ENCODE peak calls at places on chromosomes 16 and 17, in five cellular contexts. Y is T follicular helper cell; K is stimulated activated CD4-positive, alpha-beta T cell treated with anti-CD3 and anti-CD28 coated beads, Interleukin-1b, Interleukin-23, amount 100 ng/mL, for 1 hour; B is activated effector memory CD4-positive, alpha-beta T cell treated with anti-CD3 and anti-CD28 coated beads, Interleukin-2, amount 50 U/mL, for 16 hours; H is activated CD8-positive, alpha-beta memory T cell treated with anti-CD3 and anti-CD28 coated beads for 1 hour. L is an unnamed sample.
A peak's percentile ranks its signal among the peaks of the same experiment; 100 is the strongest.

GRCh38 chr16:84350611-84351400 is 17.5 kb upstream of the ATP2C2 start:
- DNase-seq in Y (no peak), K (no peak), B (no peak), H (no peak), L (no peak)

GRCh38 chr16:81623365-81624102 is 155.6 kb upstream of the PLCG2 start:
- DNase-seq in Y (peak; percentile 33), K (peak; percentile 38), B (peak; percentile 80), H (peak; percentile 39), L (peak; percentile 75)

GRCh38 chr16:19698480-19699465 is 19.3 kb downstream of the KNOP1 start:
- DNase-seq in Y (no peak), K (no peak), B (no peak), H (no peak), L (no peak)

GRCh38 chr16:79261461-79261860 is 339.1 kb downstream of the MAF start:
- DNase-seq in Y (peak; percentile 20), K (no peak), B (peak; percentile 82), H (no peak), L (peak; percentile 74)

GRCh38 chr16:72766506-72766905 is 281.4 kb downstream of the ZFHX3 start:
- DNase-seq in Y (no peak), K (no peak), B (no peak), H (no peak), L (no peak)

GRCh38 chr16:28925386-28926228 is 569 bp upstream of the RABEP2 start:
- DNase-seq in Y (peak; percentile 70), K (peak; percentile 64), B (peak; percentile 91), H (peak; percentile 54), L (peak; percentile 83)

GRCh38 chr16:56424791-56425438 is 430 bp downstream of the AMFR start:
- DNase-seq in Y (peak; percentile 15), K (peak; percentile 21), B (peak; percentile 81), H (peak; percentile 8), L (peak; percentile 56)

GRCh38 chr17:30433514-30433913 is 43.7 kb upstream of the GOSR1 start:
- DNase-seq in Y (no peak), K (no peak), B (no peak), H (no peak), L (no peak)

GRCh38 chr16:69820926-69821541 is 58.9 kb downstream of the WWP2 start:
- DNase-seq in Y (no peak), K (no peak), B (no peak), H (no peak), L (peak; percentile 17)